ENCODE peak calls at places on chromosomes 7 and 10, in four cellular contexts. One of them, this sample, is unnamed.
A peak's percentile ranks its signal among the peaks of the same experiment; 100 is the strongest.

GRCh38 chr7:42203336-42203735 is 33.7 kb downstream of the GLI3 start:
- DNase-seq in upper lobe of right lung: no peak
- DNase-seq in stomach: no peak
- DNase-seq in CD8-positive, alpha-beta T cell: no peak
- DNase-seq in this sample: no peak

GRCh38 chr7:22809902-22810642 is 12.6 kb downstream of the TOMM7 start:
- DNase-seq in CD8-positive, alpha-beta T cell: no peak
- DNase-seq in upper lobe of right lung: no peak
- DNase-seq in stomach: no peak
- DNase-seq in this sample: no peak

GRCh38 chr7:155584261-155584660 is 37.9 kb upstream of the CNPY1 start:
- DNase-seq in upper lobe of right lung: peak; percentile 45
- DNase-seq in stomach: no peak
- DNase-seq in CD8-positive, alpha-beta T cell: no peak
- DNase-seq in this sample: no peak

GRCh38 chr10:35467186-35467585 is 130.9 kb downstream of the CCNY start:
- DNase-seq in upper lobe of right lung: no peak
- DNase-seq in stomach: no peak
- DNase-seq in CD8-positive, alpha-beta T cell: no peak
- DNase-seq in this sample: no peak

GRCh38 chr7:7707756-7708310 is 10.6 kb downstream of the RPA3 start:
- DNase-seq in CD8-positive, alpha-beta T cell: no peak
- DNase-seq in upper lobe of right lung: no peak
- DNase-seq in stomach: no peak
- DNase-seq in this sample: no peak

GRCh38 chr7:137480824-137481365 is 137.4 kb upstream of the PTN start:
- DNase-seq in CD8-positive, alpha-beta T cell: no peak
- DNase-seq in stomach: no peak
- DNase-seq in upper lobe of right lung: no peak
- DNase-seq in this sample: no peak

GRCh38 chr7:4021413-4021812 is 660.7 kb upstream of the FOXK1 start:
- DNase-seq in stomach: no peak
- DNase-seq in CD8-positive, alpha-beta T cell: no peak
- DNase-seq in upper lobe of right lung: no peak
- DNase-seq in this sample: no peak

GRCh38 chr7:102320601-102321350 is 34.1 kb downstream of the SH2B2 start:
- DNase-seq in CD8-positive, alpha-beta T cell: no peak
- DNase-seq in stomach: no peak
- DNase-seq in upper lobe of right lung: no peak
- DNase-seq in this sample: no peak

GRCh38 chr10:72694476-72695369 is 2.8 kb downstream of the MCU start:
- DNase-seq in CD8-positive, alpha-beta T cell: no peak
- DNase-seq in stomach: no peak
- DNase-seq in upper lobe of right lung: no peak
- DNase-seq in this sample: no peak

GRCh38 chr7:134368851-134369533 is 52.3 kb upstream of the SLC35B4 start:
- DNase-seq in stomach: peak; percentile 64
- DNase-seq in upper lobe of right lung: no peak
- DNase-seq in CD8-positive, alpha-beta T cell: no peak
- DNase-seq in this sample: no peak

GRCh38 chr10:97463363-97464132 is 17.6 kb downstream of the ZDHHC16 start:
- DNase-seq in stomach: peak; percentile 59
- DNase-seq in upper lobe of right lung: no peak
- DNase-seq in CD8-positive, alpha-beta T cell: no peak
- DNase-seq in this sample: peak; percentile 53

GRCh38 chr7:44629825-44630580 is 23.6 kb downstream of the OGDH start:
- DNase-seq in CD8-positive, alpha-beta T cell: no peak
- DNase-seq in upper lobe of right lung: no peak
- DNase-seq in stomach: no peak
- DNase-seq in this sample: no peak

GRCh38 chr7:27177795-27178320 is 3.7 kb upstream of the HOXA10 start:
- DNase-seq in CD8-positive, alpha-beta T cell: no peak
- DNase-seq in stomach: no peak
- DNase-seq in upper lobe of right lung: peak; percentile 3
- DNase-seq in this sample: no peak

GRCh38 chr10:131689954-131690669 is 210.7 kb upstream of the PPP2R2D start:
- DNase-seq in CD8-positive, alpha-beta T cell: no peak
- DNase-seq in stomach: no peak
- DNase-seq in upper lobe of right lung: peak; percentile 19
- DNase-seq in this sample: no peak

GRCh38 chr10:27783660-27784059 is 38.0 kb upstream of the MKX start:
- DNase-seq in stomach: no peak
- DNase-seq in upper lobe of right lung: no peak
- DNase-seq in CD8-positive, alpha-beta T cell: no peak
- DNase-seq in this sample: no peak

GRCh38 chr10:121096617-121097431 is 245.7 kb downstream of the WDR11 start:
- DNase-seq in CD8-positive, alpha-beta T cell: no peak
- DNase-seq in stomach: peak; percentile 33
- DNase-seq in upper lobe of right lung: no peak
- DNase-seq in this sample: no peak

GRCh38 chr7:1234794-1235500 is 2.3 kb downstream of the UNCX start:
- DNase-seq in upper lobe of right lung: no peak
- DNase-seq in stomach: no peak
- DNase-seq in CD8-positive, alpha-beta T cell: no peak
- DNase-seq in this sample: no peak

GRCh38 chr7:136391371-136391770 is 414.2 kb upstream of the MTPN start:
- DNase-seq in upper lobe of right lung: no peak
- DNase-seq in stomach: no peak
- DNase-seq in CD8-positive, alpha-beta T cell: no peak
- DNase-seq in this sample: no peak

GRCh38 chr10:73950569-73950968 is 39.6 kb downstream of the PLAU start:
- DNase-seq in upper lobe of right lung: no peak
- DNase-seq in stomach: no peak
- DNase-seq in CD8-positive, alpha-beta T cell: no peak
- DNase-seq in this sample: peak; percentile 26

GRCh38 chr10:24718031-24718855 is 5.4 kb downstream of the ARHGAP21 start:
- DNase-seq in upper lobe of right lung: no peak
- DNase-seq in stomach: no peak
- DNase-seq in CD8-positive, alpha-beta T cell: no peak
- DNase-seq in this sample: no peak

GRCh38 chr7:110790992-110791391 is 299.9 kb upstream of the LRRN3 start:
- DNase-seq in stomach: no peak
- DNase-seq in CD8-positive, alpha-beta T cell: no peak
- DNase-seq in upper lobe of right lung: no peak
- DNase-seq in this sample: no peak

GRCh38 chr7:42931447-42931833 is 534 bp downstream of the PSMA2 start:
- DNase-seq in upper lobe of right lung: no peak
- DNase-seq in CD8-positive, alpha-beta T cell: no peak
- DNase-seq in stomach: no peak
- DNase-seq in this sample: no peak

DNA sequence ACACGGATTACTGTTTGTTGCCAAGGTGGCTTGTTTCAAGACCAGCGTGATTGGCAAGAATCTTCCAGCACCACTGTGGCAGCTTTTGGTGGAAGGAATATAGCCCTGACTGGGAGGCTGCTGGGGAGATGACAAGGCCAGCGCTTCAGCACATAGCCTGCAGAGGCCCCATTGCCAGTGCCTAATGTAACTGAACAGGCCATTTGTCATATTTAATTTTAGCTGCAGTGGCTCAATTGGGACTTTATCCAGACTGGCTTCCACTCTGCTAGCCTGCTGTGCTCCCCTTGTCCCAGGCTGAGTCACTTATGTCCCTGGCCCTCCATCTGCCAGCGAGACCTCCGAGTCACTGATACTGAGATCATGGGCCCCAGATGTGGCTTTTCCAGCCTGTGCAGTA is 483.1 kb downstream of the GALNT17 start:
- DNase-seq in upper lobe of right lung: no peak
- DNase-seq in CD8-positive, alpha-beta T cell: no peak
- DNase-seq in stomach: no peak
- DNase-seq in this sample: no peak
- TF ChIP-seq CTCF in upper lobe of right lung: no peak
- TF ChIP-seq CTCF in CD8-positive, alpha-beta T cell: no peak
- TF ChIP-seq CTCF in stomach: no peak
- TF ChIP-seq CTCF in this sample: no peak

GRCh38 chr7:48101352-48101751 is 12.3 kb downstream of the UPP1 start:
- DNase-seq in stomach: no peak
- DNase-seq in CD8-positive, alpha-beta T cell: no peak
- DNase-seq in upper lobe of right lung: no peak
- DNase-seq in this sample: no peak

GRCh38 chr7:48096273-48096672 is 7.2 kb downstream of the UPP1 start:
- DNase-seq in CD8-positive, alpha-beta T cell: no peak
- DNase-seq in stomach: no peak
- DNase-seq in upper lobe of right lung: no peak
- DNase-seq in this sample: no peak

GRCh38 chr7:48097511-48098231 is 8.6 kb downstream of the UPP1 start:
- DNase-seq in upper lobe of right lung: no peak
- DNase-seq in CD8-positive, alpha-beta T cell: no peak
- DNase-seq in stomach: no peak
- DNase-seq in this sample: no peak

GRCh38 chr7:48099781-48100180 is 10.7 kb downstream of the UPP1 start:
- DNase-seq in CD8-positive, alpha-beta T cell: no peak
- DNase-seq in upper lobe of right lung: no peak
- DNase-seq in stomach: no peak
- DNase-seq in this sample: no peak

GRCh38 chr7:48098846-48099245 is 9.8 kb downstream of the UPP1 start:
- DNase-seq in upper lobe of right lung: no peak
- DNase-seq in CD8-positive, alpha-beta T cell: no peak
- DNase-seq in stomach: no peak
- DNase-seq in this sample: no peak
- TF ChIP-seq CTCF in upper lobe of right lung: no peak
- TF ChIP-seq CTCF in CD8-positive, alpha-beta T cell: no peak
- TF ChIP-seq CTCF in stomach: no peak
- TF ChIP-seq CTCF in this sample: no peak

GRCh38 chr7:128112018-128112780 is 81.0 kb upstream of the LRRC4 start:
- DNase-seq in stomach: no peak
- DNase-seq in CD8-positive, alpha-beta T cell: no peak
- DNase-seq in upper lobe of right lung: peak; percentile 58
- DNase-seq in this sample: no peak

GRCh38 chr7:128112781-128113221 is 81.6 kb upstream of the LRRC4 start:
- DNase-seq in CD8-positive, alpha-beta T cell: no peak
- DNase-seq in upper lobe of right lung: peak; percentile 37
- DNase-seq in stomach: no peak
- DNase-seq in this sample: no peak

GRCh38 chr7:128115326-128115820 is 84.1 kb upstream of the LRRC4 start:
- DNase-seq in stomach: no peak
- DNase-seq in upper lobe of right lung: no peak
- DNase-seq in CD8-positive, alpha-beta T cell: no peak
- DNase-seq in this sample: no peak

GRCh38 chr7:128114806-128115205 is 83.6 kb upstream of the LRRC4 start:
- DNase-seq in upper lobe of right lung: no peak
- DNase-seq in stomach: peak; percentile 18
- DNase-seq in CD8-positive, alpha-beta T cell: no peak
- DNase-seq in this sample: no peak

GRCh38 chr7:128113839-128114238 is 82.6 kb upstream of the LRRC4 start:
- DNase-seq in stomach: peak; percentile 5
- DNase-seq in CD8-positive, alpha-beta T cell: no peak
- DNase-seq in upper lobe of right lung: peak; percentile 6
- DNase-seq in this sample: no peak
- TF ChIP-seq CTCF in stomach: no peak
- TF ChIP-seq CTCF in CD8-positive, alpha-beta T cell: no peak
- TF ChIP-seq CTCF in upper lobe of right lung: no peak
- TF ChIP-seq CTCF in this sample: no peak

DNA sequence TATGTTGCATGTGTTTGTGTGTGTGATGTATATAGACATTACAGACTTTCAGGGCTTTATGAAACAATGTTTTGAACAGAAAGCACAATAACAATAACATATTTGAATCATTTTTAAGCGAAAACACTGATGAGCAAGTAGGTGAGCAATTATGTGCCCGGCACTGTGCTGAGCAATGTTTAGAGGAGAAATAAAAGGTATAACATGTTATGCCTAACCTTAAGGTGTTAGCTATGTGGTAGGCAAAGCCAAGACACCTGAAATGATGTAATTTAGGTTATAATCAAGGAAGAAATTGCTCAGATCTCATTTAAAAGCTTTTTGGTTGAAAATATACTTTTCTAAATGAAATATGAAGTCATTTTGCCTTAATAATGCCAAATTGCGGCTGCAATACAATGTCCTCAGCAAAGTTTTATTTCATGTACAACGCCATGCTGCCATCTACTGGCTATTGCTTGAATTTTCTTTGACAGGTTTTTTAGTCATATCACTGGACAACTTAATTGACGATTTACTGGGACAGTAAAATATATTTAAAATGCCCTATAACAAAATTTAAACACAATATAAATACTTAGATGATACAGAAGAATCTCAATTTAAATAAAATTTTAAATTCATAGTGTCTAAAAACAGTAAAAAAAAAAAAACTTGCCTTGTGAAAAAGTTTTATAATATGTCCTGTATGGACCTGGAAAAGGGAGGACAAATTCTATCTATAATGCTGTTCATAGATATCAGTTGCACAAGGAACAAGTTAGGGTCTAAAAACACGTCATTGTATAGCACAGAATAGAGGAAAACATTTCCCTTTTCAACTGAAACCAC is 131.1 kb upstream of the CDK1 start:
- DNase-seq in stomach: no peak
- DNase-seq in CD8-positive, alpha-beta T cell: no peak
- DNase-seq in upper lobe of right lung: no peak
- DNase-seq in this sample: peak; percentile 57
- TF ChIP-seq CTCF in stomach: no peak
- TF ChIP-seq CTCF in CD8-positive, alpha-beta T cell: peak; percentile 88
- TF ChIP-seq CTCF in upper lobe of right lung: peak; percentile 87
- TF ChIP-seq CTCF in this sample: peak; percentile 92

GRCh38 chr7:142869434-142869833 is 14.6 kb downstream of the EPHB6 start:
- DNase-seq in stomach: no peak
- DNase-seq in upper lobe of right lung: no peak
- DNase-seq in CD8-positive, alpha-beta T cell: no peak
- DNase-seq in this sample: no peak
- TF ChIP-seq CTCF in stomach: no peak
- TF ChIP-seq CTCF in upper lobe of right lung: no peak
- TF ChIP-seq CTCF in CD8-positive, alpha-beta T cell: no peak
- TF ChIP-seq CTCF in this sample: no peak

GRCh38 chr10:125961743-125962142 is 65.4 kb downstream of the FANK1 start:
- DNase-seq in CD8-positive, alpha-beta T cell: no peak
- DNase-seq in stomach: no peak
- DNase-seq in upper lobe of right lung: no peak
- DNase-seq in this sample: no peak
- TF ChIP-seq CTCF in CD8-positive, alpha-beta T cell: no peak
- TF ChIP-seq CTCF in stomach: no peak
- TF ChIP-seq CTCF in upper lobe of right lung: no peak
- TF ChIP-seq CTCF in this sample: no peak

DNA sequence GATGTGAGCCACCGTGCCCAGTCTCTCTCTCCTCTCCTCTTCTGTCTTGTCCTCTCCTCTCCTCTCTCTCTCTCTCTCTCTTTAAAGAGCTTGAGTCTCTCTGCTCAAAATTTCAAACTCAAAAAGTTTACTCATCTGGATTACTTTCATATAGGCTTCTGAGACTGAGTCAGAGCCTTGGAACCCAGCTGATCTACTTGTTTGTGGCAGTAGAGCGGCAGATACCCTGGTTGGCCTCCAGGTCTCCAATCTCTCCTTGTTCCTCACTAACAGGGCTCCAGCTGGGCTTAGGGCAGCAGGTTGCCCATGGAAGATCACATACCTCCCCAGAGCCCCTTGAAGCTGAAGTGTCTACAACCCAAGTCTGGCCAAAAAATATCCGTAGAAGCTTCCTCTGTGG is 51.0 kb downstream of the HHEX start:
- DNase-seq in stomach: no peak
- DNase-seq in upper lobe of right lung: no peak
- DNase-seq in CD8-positive, alpha-beta T cell: no peak
- DNase-seq in this sample: no peak
- TF ChIP-seq CTCF in stomach: no peak
- TF ChIP-seq CTCF in upper lobe of right lung: no peak
- TF ChIP-seq CTCF in CD8-positive, alpha-beta T cell: no peak
- TF ChIP-seq CTCF in this sample: no peak

This sample was measured in neural crest cell.